ENCODE peak calls at places on chromosomes 5 and 9, in five cellular contexts. M, C, D, P and B are unnamed samples.

GRCh38 chr5:83470920-83471404 is 582 bp upstream of the VCAN start:
- DNase-seq in M (no peak), C (peak; percentile 3), D (no peak), P (no peak), B (no peak)

GRCh38 chr9:15231788-15232635 is 75.0 kb downstream of the TTC39B start:
- DNase-seq in M (no peak), C (peak; percentile 13), D (peak; percentile 31), P (peak; percentile 14), B (no peak)

GRCh38 chr5:147303976-147304375 is 69.2 kb downstream of the STK32A start:
- DNase-seq in M (no peak), C (peak; percentile 88), D (peak; percentile 79), P (peak; percentile 97), B (peak; percentile 54)

GRCh38 chr9:93671030-93671358 is 94.6 kb downstream of the PHF2 start:
- DNase-seq in M (no peak), C (no peak), D (peak; percentile 0), P (no peak), B (no peak)

GRCh38 chr9:118094387-118094786 is 390.2 kb downstream of the TLR4 start:
- DNase-seq in M (no peak), C (no peak), D (no peak), P (no peak), B (no peak)

GRCh38 chr5:59328801-59329296 is 564.7 kb downstream of the PDE4D start:
- DNase-seq in M (peak; percentile 78), C (no peak), D (no peak), P (peak; percentile 83), B (no peak)

GRCh38 chr9:134369416-134370212 is 43.4 kb downstream of the RXRA start:
- DNase-seq in M (no peak), C (no peak), D (no peak), P (no peak), B (no peak)

GRCh38 chr5:159730285-159730684 is 186.0 kb upstream of the ADRA1B start:
- DNase-seq in M (no peak), C (no peak), D (no peak), P (no peak), B (no peak)

GRCh38 chr9:103068666-103069207 is 73.6 kb downstream of the CYLC2 start:
- DNase-seq in M (peak; percentile 3), C (peak; percentile 8), D (no peak), P (no peak), B (no peak)

GRCh38 chr5:179271821-179272325 is 73.4 kb downstream of the ADAMTS2 start:
- DNase-seq in M (no peak), C (no peak), D (no peak), P (no peak), B (no peak)

GRCh38 chr5:125277494-125278154 is 531.2 kb upstream of the ZNF608 start:
- DNase-seq in M (peak; percentile 85), C (peak; percentile 93), D (no peak), P (peak; percentile 95), B (peak; percentile 57)

GRCh38 chr5:38265546-38266179 is 7.3 kb downstream of the EGFLAM start:
- DNase-seq in M (peak; percentile 65), C (peak; percentile 86), D (peak; percentile 81), P (peak; percentile 18), B (peak; percentile 7)

GRCh38 chr9:94922691-94923107 is 196.2 kb downstream of the AOPEP start:
- DNase-seq in M (no peak), C (peak; percentile 25), D (no peak), P (peak; percentile 56), B (no peak)

GRCh38 chr9:135303280-135303647 is 176.3 kb upstream of the PPP1R26 start:
- DNase-seq in M (no peak), C (no peak), D (no peak), P (no peak), B (no peak)

GRCh38 chr5:850511-851006 is at the start of gene ZDHHC11:
- DNase-seq in M (no peak), C (peak; percentile 89), D (no peak), P (no peak), B (no peak)

GRCh38 chr5:1312206-1312605 is 17.3 kb upstream of the TERT start:
- DNase-seq in M (no peak), C (no peak), D (no peak), P (no peak), B (no peak)

GRCh38 chr9:19946446-19947109 is 157.7 kb upstream of the SLC24A2 start:
- DNase-seq in M (no peak), C (peak; percentile 39), D (no peak), P (peak; percentile 18), B (no peak)

GRCh38 chr9:121822093-121823085 is 171.0 kb downstream of the DAB2IP start:
- DNase-seq in M (no peak), C (no peak), D (no peak), P (no peak), B (no peak)

GRCh38 chr5:172503925-172504730 is 49.8 kb upstream of the SH3PXD2B start:
- DNase-seq in M (no peak), C (no peak), D (no peak), P (no peak), B (no peak)

GRCh38 chr5:40679071-40679997 is at the start of gene PTGER4:
- DNase-seq in M (peak; percentile 84), C (peak; percentile 96), D (peak; percentile 87), P (peak; percentile 70), B (no peak)

GRCh38 chr5:125668904-125669303 is 754.3 kb upstream of the GRAMD2B start:
- DNase-seq in M (no peak), C (peak; percentile 39), D (no peak), P (peak; percentile 19), B (no peak)

GRCh38 chr9:127121628-127122175 is 733 bp downstream of the ANGPTL2 start:
- DNase-seq in M (no peak), C (no peak), D (peak; percentile 24), P (peak; percentile 19), B (no peak)

GRCh38 chr9:134328841-134329575 is 2.8 kb downstream of the RXRA start:
- DNase-seq in M (no peak), C (no peak), D (peak; percentile 61), P (no peak), B (no peak)

GRCh38 chr5:38673671-38674071 is 117.2 kb upstream of the LIFR start:
- DNase-seq in M (no peak), C (peak; percentile 91), D (no peak), P (no peak), B (no peak)

GRCh38 chr5:43997647-43998251 is 391.5 kb downstream of the FGF10 start:
- DNase-seq in M (peak; percentile 1), C (peak; percentile 82), D (no peak), P (no peak), B (no peak)

GRCh38 chr5:169253071-169253470 is 47.9 kb downstream of the SLIT3 start:
- DNase-seq in M (no peak), C (no peak), D (no peak), P (no peak), B (no peak)

GRCh38 chr5:1723957-1724821 is 75.4 kb downstream of the MRPL36 start:
- DNase-seq in M (no peak), C (no peak), D (no peak), P (no peak), B (no peak)

GRCh38 chr5:131260895-131261294 is 3.0 kb upstream of the CDC42SE2 start:
- DNase-seq in M (no peak), C (no peak), D (no peak), P (no peak), B (no peak)

GRCh38 chr9:35618854-35619799 is 914 bp upstream of the CD72 start:
- DNase-seq in M (no peak), C (no peak), D (peak; percentile 46), P (no peak), B (no peak)

GRCh38 chr5:170070556-170071412 is 34.9 kb upstream of the FOXI1 start:
- DNase-seq in M (peak; percentile 29), C (peak; percentile 30), D (peak; percentile 44), P (peak; percentile 8), B (peak; percentile 3)

GRCh38 chr5:159240301-159240870 is 22.7 kb upstream of the UBLCP1 start:
- DNase-seq in M (peak; percentile 66), C (peak; percentile 85), D (no peak), P (peak; percentile 58), B (no peak)

GRCh38 chr5:109309326-109310063 is 100.3 kb downstream of the PJA2 start:
- DNase-seq in M (no peak), C (no peak), D (no peak), P (no peak), B (no peak)

GRCh38 chr5:174424219-174425053 is 299.9 kb upstream of the MSX2 start:
- DNase-seq in M (no peak), C (peak; percentile 26), D (peak; percentile 64), P (no peak), B (no peak)

GRCh38 chr5:76755779-76756637 is 40.1 kb downstream of the F2R start:
- DNase-seq in M (no peak), C (no peak), D (no peak), P (no peak), B (no peak)

GRCh38 chr5:117302949-117303348 is 728.3 kb upstream of the SEMA6A start:
- DNase-seq in M (peak; percentile 61), C (no peak), D (no peak), P (no peak), B (no peak)

DNA sequence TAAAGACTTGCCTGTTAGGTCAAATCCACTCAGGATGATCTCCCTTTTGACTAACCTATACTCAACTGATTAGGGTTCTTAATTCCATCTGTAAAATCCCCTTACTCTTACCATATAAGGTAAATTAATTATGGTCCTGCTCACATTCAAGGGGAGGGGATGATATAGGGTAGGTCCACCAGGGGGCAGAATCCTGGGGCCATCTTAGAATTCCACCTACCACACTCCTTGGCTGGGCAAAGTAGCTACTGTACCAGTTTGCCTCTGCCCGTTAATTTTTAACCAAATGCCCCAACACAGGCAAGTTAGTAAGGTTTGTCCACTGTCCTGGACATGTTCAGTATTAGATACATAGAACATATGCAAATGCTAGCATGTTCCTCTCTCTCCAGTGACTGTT is 262.4 kb downstream of the SEMA5A start:
- DNase-seq in M (no peak), C (no peak), D (no peak), P (no peak), B (no peak)
- TF ChIP-seq CTCF in M (peak; percentile 17), C (peak; percentile 50), D (no peak), P (peak; percentile 2), B (peak; percentile 15)

GRCh38 chr5:150945947-150946346 is 41.2 kb upstream of the ZNF300 start:
- DNase-seq in M (no peak), C (no peak), D (no peak), P (no peak), B (no peak)
- H3K4me3 ChIP-seq in M (peak overlapping the region; percentile 70), C (no peak overlapping the region), D (peak overlapping the region; percentile 62), P (peak overlapping the region; percentile 77), B (peak overlapping the region; percentile 20)

GRCh38 chr9:131474711-131475110 is 28.0 kb upstream of the POMT1 start:
- DNase-seq in M (no peak), C (no peak), D (no peak), P (no peak), B (no peak)

GRCh38 chr9:131476777-131477345 is 25.9 kb upstream of the POMT1 start:
- DNase-seq in M (no peak), C (no peak), D (no peak), P (no peak), B (no peak)

GRCh38 chr9:131477367-131477766 is 25.4 kb upstream of the POMT1 start:
- DNase-seq in M (no peak), C (no peak), D (no peak), P (no peak), B (no peak)

GRCh38 chr9:131475111-131475955 is 27.4 kb upstream of the POMT1 start:
- DNase-seq in M (no peak), C (no peak), D (no peak), P (no peak), B (no peak)

GRCh38 chr9:131475956-131476776 is 26.6 kb upstream of the POMT1 start:
- DNase-seq in M (no peak), C (no peak), D (no peak), P (no peak), B (no peak)
- TF ChIP-seq CTCF in M (peak; percentile 60), C (peak; percentile 57), D (no peak), P (no peak), B (peak; percentile 53)

GRCh38 chr9:3511537-3511936 is 14.3 kb downstream of the RFX3 start:
- DNase-seq in M (no peak), C (no peak), D (no peak), P (no peak), B (no peak)
- H3K4me3 ChIP-seq in M (no peak overlapping the region), C (no peak overlapping the region), D (no peak overlapping the region), P (no peak overlapping the region), B (no peak overlapping the region)